ENCODE peak calls at places on chromosomes 2 and 18, in five cellular contexts. S is right atrium auricular region, T is K562, K is left lung, C is IMR-90. A is an unnamed sample.

GRCh38 chr2:99537910-99538485 is 48.2 kb upstream of the REV1 start:
- DNase-seq in S (no peak), K (no peak), C (no peak), T (no peak), A (no peak)

GRCh38 chr18:32358529-32358928 is 112.2 kb downstream of the GAREM1 start:
- DNase-seq in S (no peak), C (no peak), T (no peak), K (no peak), A (no peak)

GRCh38 chr2:143261986-143262784 is 133.0 kb downstream of the ARHGAP15 start:
- DNase-seq in C (peak; percentile 27), K (peak; percentile 43), T (no peak), S (no peak), A (peak; percentile 32)

GRCh38 chr2:68237404-68237803 is 14.9 kb downstream of the PPP3R1 start:
- DNase-seq in C (peak; percentile 68), K (no peak), S (no peak), T (no peak), A (no peak)

GRCh38 chr2:36477744-36478143 is 120.2 kb downstream of the FEZ2 start:
- DNase-seq in C (no peak), T (no peak), K (no peak), S (no peak), A (no peak)

GRCh38 chr2:46239175-46239846 is 57.9 kb upstream of the EPAS1 start:
- DNase-seq in K (peak; percentile 77), T (no peak), S (no peak), C (no peak), A (no peak)

GRCh38 chr18:33440384-33441043 is at the start of gene CCDC178:
- DNase-seq in C (peak; percentile 4), T (peak; percentile 13), K (no peak), S (no peak), A (no peak)

GRCh38 chr2:188693111-188693510 is 281.1 kb upstream of the COL3A1 start:
- DNase-seq in T (no peak), C (no peak), K (no peak), S (no peak), A (no peak)

GRCh38 chr2:98140210-98140609 is 53.2 kb downstream of the VWA3B start:
- DNase-seq in T (no peak), C (no peak), S (no peak), K (no peak), A (no peak)

GRCh38 chr2:207265849-207266248 is 100.1 kb upstream of the KLF7 start:
- DNase-seq in S (no peak), T (no peak), C (no peak), K (no peak), A (no peak)

GRCh38 chr2:216345846-216346245 is 26.4 kb downstream of the MARCHF4 start:
- DNase-seq in T (no peak), K (no peak), C (no peak), S (no peak), A (no peak)

GRCh38 chr2:86491088-86491487 is 49.9 kb downstream of the KDM3A start:
- DNase-seq in T (no peak), S (no peak), C (no peak), K (no peak), A (no peak)

GRCh38 chr2:131034122-131035051 is 58.9 kb downstream of the FAM168B start:
- DNase-seq in K (peak; percentile 28), C (peak; percentile 15), T (no peak), S (peak; percentile 53), A (no peak)

GRCh38 chr18:48961547-48961946 is 10.8 kb upstream of the SMAD7 start:
- DNase-seq in K (no peak), T (no peak), S (no peak), C (peak; percentile 52), A (no peak)

GRCh38 chr2:8597094-8597493 is 84.8 kb upstream of the ID2 start:
- DNase-seq in K (no peak), S (no peak), C (no peak), T (no peak), A (no peak)

GRCh38 chr18:8946046-8946838 is 156.3 kb upstream of the NDUFV2 start:
- DNase-seq in C (peak; percentile 98), K (no peak), T (no peak), S (no peak), A (no peak)

GRCh38 chr2:15667579-15668556 is 76.2 kb downstream of the DDX1 start:
- DNase-seq in K (no peak), T (no peak), C (peak; percentile 10), S (no peak), A (no peak)

GRCh38 chr2:72182547-72183460 is 35.1 kb upstream of the CYP26B1 start:
- DNase-seq in K (no peak), S (no peak), T (no peak), C (no peak), A (no peak)

GRCh38 chr2:65128297-65129190 is 1.4 kb downstream of the RAB1A start:
- DNase-seq in S (no peak), C (peak; percentile 45), K (peak; percentile 47), T (no peak), A (no peak)

GRCh38 chr2:12048551-12048950 is 302.1 kb downstream of the LPIN1 start:
- DNase-seq in T (no peak), S (no peak), K (no peak), C (no peak), A (no peak)

GRCh38 chr2:191869178-191869577 is 22.3 kb upstream of the CAVIN2 start:
- DNase-seq in S (no peak), K (no peak), T (peak; percentile 18), C (peak; percentile 30), A (no peak)

GRCh38 chr2:181946444-181947127 is 39.1 kb upstream of the PPP1R1C start:
- DNase-seq in S (no peak), K (no peak), C (no peak), T (no peak), A (no peak)

GRCh38 chr18:74191577-74191976 is 43.3 kb downstream of the TIMM21 start:
- DNase-seq in T (no peak), S (no peak), K (no peak), C (no peak), A (no peak)

GRCh38 chr2:127408807-127409099 is 9.5 kb upstream of the PROC start:
- DNase-seq in S (no peak), K (no peak), C (no peak), T (no peak), A (no peak)

GRCh38 chr2:127407091-127407490 is 11.1 kb upstream of the PROC start:
- DNase-seq in C (no peak), S (no peak), T (no peak), K (no peak), A (no peak)

GRCh38 chr2:127408004-127408806 is 10.0 kb upstream of the PROC start:
- DNase-seq in K (peak; percentile 93), S (peak; percentile 87), C (peak; percentile 85), T (peak; percentile 95), A (peak; percentile 93)

GRCh38 chr2:127406454-127406853 is 11.8 kb upstream of the PROC start:
- DNase-seq in C (peak; percentile 40), S (peak; percentile 48), T (no peak), K (no peak), A (no peak)

GRCh38 chr2:127407661-127408003 is 10.6 kb upstream of the PROC start:
- DNase-seq in K (no peak), C (no peak), T (no peak), S (no peak), A (no peak)
- H3K27ac ChIP-seq in K (peak overlapping the region; percentile 79), C (peak overlapping the region; percentile 48), T (peak overlapping the region; percentile 32), S (peak overlapping the region; percentile 85), A (no peak overlapping the region)

GRCh38 chr2:3460831-3461544 is 58.3 kb downstream of the ADI1 start:
- DNase-seq in S (no peak), C (no peak), K (peak; percentile 27), T (no peak), A (no peak)

GRCh38 chr2:3461781-3462492 is 57.4 kb downstream of the ADI1 start:
- DNase-seq in K (peak; percentile 32), T (peak; percentile 71), S (no peak), C (peak; percentile 65), A (no peak)

GRCh38 chr2:3463914-3464313 is 55.4 kb downstream of the ADI1 start:
- DNase-seq in K (peak; percentile 10), S (no peak), T (no peak), C (no peak), A (no peak)

GRCh38 chr2:3463156-3463835 is 56.0 kb downstream of the ADI1 start:
- DNase-seq in S (no peak), T (no peak), K (peak; percentile 22), C (no peak), A (no peak)

DNA sequence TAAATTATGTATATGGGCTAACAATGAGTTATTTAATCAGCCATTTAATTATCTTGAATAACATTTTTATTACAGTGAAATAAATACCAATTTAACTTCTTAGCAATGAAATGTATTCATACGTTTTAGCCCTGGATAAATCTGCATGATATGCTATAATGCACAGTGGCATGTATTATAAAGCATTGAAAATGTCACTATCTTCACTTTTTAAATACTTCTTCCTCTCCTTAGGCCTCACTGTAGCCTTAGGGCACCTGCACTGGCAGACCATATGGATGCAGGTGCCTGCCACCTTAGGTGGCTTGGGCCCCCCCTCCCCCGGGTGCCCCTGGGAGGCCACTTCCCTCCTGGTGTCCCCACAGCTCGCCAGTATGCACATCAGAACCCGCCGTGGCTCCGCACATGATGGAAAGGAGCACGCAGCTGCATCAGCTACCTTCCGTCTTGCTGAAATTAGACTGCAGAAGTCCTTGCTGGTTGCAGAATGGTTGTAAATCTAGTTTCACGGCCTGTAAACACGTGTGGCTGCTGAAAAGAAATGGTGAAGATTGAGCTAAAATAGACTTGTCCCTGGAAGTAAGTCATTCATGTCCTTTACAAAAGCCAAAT is 56.7 kb downstream of the ADI1 start:
- DNase-seq in S (no peak), T (no peak), K (peak; percentile 26), C (no peak), A (no peak)
- TF ChIP-seq CTCF in S (peak; percentile 36), T (no peak), K (no peak), C (no peak), A (peak; percentile 35)

DNA sequence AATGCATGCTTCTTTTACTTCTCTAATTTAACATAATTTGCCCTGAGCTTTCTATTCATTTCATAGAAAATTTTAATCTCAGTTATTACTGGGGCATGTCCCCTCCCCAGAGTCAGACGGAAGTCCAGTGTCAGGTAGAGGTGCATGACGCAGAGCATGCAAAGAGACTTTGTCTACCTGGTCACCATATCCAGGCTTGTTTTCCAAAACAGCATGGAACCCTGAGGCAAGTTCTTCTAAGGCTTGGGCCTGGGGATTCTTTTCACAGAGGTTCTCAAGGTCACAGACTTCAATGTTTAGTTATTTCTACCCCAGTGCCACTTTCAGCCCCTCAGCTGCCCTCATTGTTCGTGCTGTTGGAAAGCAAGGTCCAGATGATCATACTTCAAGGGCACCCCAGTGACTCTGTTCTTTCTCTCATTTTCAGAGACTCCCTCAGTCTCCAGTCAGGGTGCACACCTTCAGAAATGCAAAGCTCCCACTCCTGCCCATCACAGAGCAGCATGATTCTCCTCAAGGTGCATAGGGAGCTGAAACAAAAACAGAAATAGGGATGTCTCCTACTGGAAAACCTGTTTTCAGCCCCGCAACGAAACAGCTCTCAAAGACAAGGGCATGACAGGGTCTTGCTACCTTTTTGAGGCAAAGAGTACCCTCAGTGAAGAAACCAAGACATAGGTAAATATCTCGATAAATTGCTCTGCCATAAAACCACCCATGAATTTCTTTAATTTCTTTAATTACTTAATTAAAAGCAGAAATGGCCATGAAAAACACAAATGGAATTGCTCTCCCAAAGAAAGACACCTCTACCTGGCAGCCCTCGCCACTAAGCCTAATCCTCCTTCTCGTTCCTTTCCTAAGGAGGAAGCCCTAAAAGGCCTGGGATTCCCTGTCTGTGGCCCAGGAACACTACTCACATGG is 9.5 kb upstream of the EVA1A start:
- DNase-seq in T (no peak), C (no peak), S (no peak), K (no peak), A (no peak)
- H3K27ac ChIP-seq in T (no peak overlapping the region), C (no peak overlapping the region), S (no peak overlapping the region), K (peak overlapping the region; percentile 67), A (no peak overlapping the region)

GRCh38 chr2:153005051-153005450 is 286.6 kb downstream of the ARL6IP6 start:
- DNase-seq in T (no peak), C (no peak), S (no peak), K (no peak), A (no peak)

GRCh38 chr2:153004627-153005026 is 286.2 kb downstream of the ARL6IP6 start:
- DNase-seq in T (no peak), K (no peak), S (no peak), C (no peak), A (no peak)
- TF ChIP-seq CTCF in T (no peak), K (no peak), S (no peak), C (no peak), A (no peak)